ENCODE peak calls at places on chromosomes 12 and 14, in four cellular contexts. F is H1, Q is SK-N-SH, P is HepG2. J is an unnamed sample.

GRCh38 chr12:113242018-113242418 is 20.8 kb downstream of the TPCN1 start:
- DNase-seq in P (no peak), Q (no peak), F (no peak), J (no peak)

GRCh38 chr12:20624718-20625117 is 70.4 kb upstream of the SLCO1C1 start:
- DNase-seq in Q (peak), P (peak), F (no peak), J (peak)

GRCh38 chr12:42617622-42618021 is 28.1 kb upstream of the PRICKLE1 start:
- DNase-seq in P (no peak), Q (no peak), F (no peak), J (peak)

GRCh38 chr14:53946404-53947400 is 9.9 kb downstream of the BMP4 start:
- DNase-seq in P (no peak), Q (peak), F (peak), J (no peak)

GRCh38 chr12:68915055-68915454 is 17.9 kb downstream of the CPM start:
- DNase-seq in Q (no peak), F (no peak), P (no peak), J (no peak)

GRCh38 chr12:131613678-131614077 is 97.2 kb upstream of the SFSWAP start:
- DNase-seq in F (no peak), Q (no peak), P (no peak), J (no peak)

GRCh38 chr12:60398547-60398946 is 802.7 kb downstream of the SLC16A7 start:
- DNase-seq in Q (no peak), F (no peak), P (no peak), J (no peak)

GRCh38 chr14:55366271-55366670 is 45.4 kb downstream of the ATG14 start:
- DNase-seq in P (no peak), Q (no peak), F (no peak), J (no peak)

GRCh38 chr12:104272938-104273337 is 30.6 kb upstream of the EID3 start:
- DNase-seq in F (no peak), Q (no peak), P (no peak), J (no peak)

GRCh38 chr12:2877959-2878732 is 1.1 kb downstream of the RHNO1 start:
- DNase-seq in P (no peak), Q (no peak), F (no peak), J (no peak)

GRCh38 chr14:76729953-76730505 is 31.2 kb upstream of the VASH1 start:
- DNase-seq in F (no peak), P (no peak), Q (no peak), J (no peak)

GRCh38 chr12:129659927-129660326 is 243.9 kb downstream of the TMEM132D start:
- DNase-seq in P (no peak), Q (no peak), F (no peak), J (no peak)

GRCh38 chr14:37246427-37246829 is 48.7 kb downstream of the MIPOL1 start:
- DNase-seq in F (no peak), Q (peak), P (peak), J (peak)

GRCh38 chr12:117151195-117152031 is 38.9 kb downstream of the FBXO21 start:
- DNase-seq in P (peak), F (peak), Q (peak), J (peak)

GRCh38 chr12:131826064-131826928 is 1.9 kb upstream of the MMP17 start:
- DNase-seq in F (no peak), P (no peak), Q (no peak), J (no peak)

GRCh38 chr12:15627995-15628945 is 160.9 kb downstream of the EPS8 start:
- DNase-seq in P (peak), Q (no peak), F (no peak), J (no peak)

GRCh38 chr14:58712357-58712756 is 74.6 kb downstream of the DACT1 start:
- DNase-seq in P (no peak), F (no peak), Q (peak), J (no peak)

DNA sequence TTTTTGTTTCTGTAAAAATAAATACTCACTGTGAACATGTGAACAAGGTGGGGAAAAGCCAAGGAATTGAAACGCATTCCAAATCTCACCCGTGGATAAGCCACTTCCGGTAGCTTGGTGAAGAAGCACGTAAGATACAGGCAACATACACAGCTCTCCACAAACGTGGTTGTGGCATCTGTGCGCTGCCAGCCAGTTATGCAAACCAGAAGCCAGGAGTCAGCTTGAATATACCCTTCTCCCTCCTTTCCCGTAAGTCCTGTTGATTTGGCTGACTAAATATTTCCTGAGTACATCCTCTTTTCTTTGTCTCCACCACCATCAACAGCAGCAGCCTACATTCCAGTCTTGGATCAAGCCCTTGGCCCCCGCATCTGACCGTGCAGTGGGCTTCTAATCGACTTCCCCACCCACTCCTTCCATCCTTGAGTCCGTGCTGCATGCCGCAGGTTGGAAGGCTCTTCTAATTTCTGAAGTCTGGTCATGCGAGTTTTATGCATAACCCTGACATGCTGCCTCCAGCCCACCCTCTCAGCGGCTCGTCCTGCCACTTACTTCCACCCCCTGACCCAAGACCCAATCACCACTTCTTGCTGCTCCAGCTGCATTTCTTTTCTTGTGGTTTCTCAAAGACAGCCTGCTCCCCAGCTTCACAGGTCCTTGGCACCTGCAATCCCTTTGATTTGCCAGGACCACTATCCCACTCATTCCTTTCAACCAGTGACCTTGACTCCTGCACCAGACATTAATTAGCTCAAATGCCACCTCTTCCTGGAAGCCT is 486.5 kb downstream of the VRK1 start:
- DNase-seq in F (no peak), P (no peak), Q (no peak), J (no peak)
- TF ChIP-seq SIN3A in F (no peak), P (no peak), Q (no peak), J (no peak)

DNA sequence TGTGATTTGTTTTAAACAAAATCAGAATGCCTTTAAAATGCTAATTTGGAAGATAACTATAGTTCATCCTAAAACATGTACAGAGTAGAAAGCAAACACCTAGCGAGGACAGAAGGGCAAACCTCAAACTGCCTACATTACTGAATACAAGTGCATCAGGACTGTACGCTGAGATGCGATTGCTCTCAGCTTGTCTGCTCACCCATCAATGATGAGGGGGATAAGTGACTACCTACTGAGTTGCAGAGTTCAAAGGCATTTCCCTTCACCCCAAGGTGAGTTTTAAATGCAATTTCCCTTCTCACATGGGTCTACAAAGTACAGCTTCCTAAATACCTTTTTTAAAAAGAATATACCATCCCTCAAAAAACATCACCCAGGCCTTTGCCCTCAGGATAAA is 52.9 kb downstream of the PHLDA1 start:
- DNase-seq in F (no peak), Q (no peak), P (no peak), J (no peak)
- TF ChIP-seq RAD21 in F (no peak), Q (no peak), P (no peak), J (no peak)

GRCh38 chr12:30146561-30146960 is 362.8 kb upstream of the TMTC1 start:
- DNase-seq in F (no peak), P (no peak), Q (no peak), J (no peak)
- TF ChIP-seq SIN3A in F (no peak), P (no peak), Q (no peak), J (no peak)

GRCh38 chr14:105384041-105384557 is 14.2 kb upstream of the TEX22 start:
- DNase-seq in Q (no peak), F (no peak), P (no peak), J (no peak)

GRCh38 chr14:105386581-105387529 is 11.5 kb upstream of the TEX22 start:
- DNase-seq in Q (no peak), P (no peak), F (no peak), J (no peak)

GRCh38 chr14:105384605-105385321 is 13.6 kb upstream of the TEX22 start:
- DNase-seq in P (no peak), F (no peak), Q (no peak), J (no peak)

GRCh38 chr14:105385698-105386365 is 12.5 kb upstream of the TEX22 start:
- DNase-seq in Q (no peak), P (no peak), F (no peak), J (no peak)

DNA sequence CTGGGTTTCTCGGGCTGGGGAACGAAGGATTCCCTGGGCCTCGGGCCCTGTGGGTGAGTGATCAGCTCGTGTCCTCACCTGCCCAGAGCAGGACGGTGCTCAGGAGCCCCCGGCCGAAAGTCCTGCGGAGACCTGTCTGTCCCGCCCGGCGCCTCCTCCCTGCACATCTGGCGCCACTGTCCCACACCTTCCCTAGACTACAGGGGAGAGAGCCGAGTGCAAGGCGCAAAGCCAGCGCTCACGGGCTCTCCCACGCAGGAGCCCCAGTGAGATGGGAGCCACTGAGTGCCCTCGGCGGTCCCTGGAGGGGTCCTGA is 13.1 kb upstream of the TEX22 start:
- DNase-seq in P (no peak), F (no peak), Q (no peak), J (no peak)
- TF ChIP-seq RAD21 in P (no peak), F (no peak), Q (no peak), J (no peak)

GRCh38 chr12:25496098-25496587 is 56.9 kb downstream of the LMNTD1 start:
- DNase-seq in F (no peak), P (no peak), Q (no peak), J (no peak)

GRCh38 chr12:25497021-25497420 is 56.1 kb downstream of the LMNTD1 start:
- DNase-seq in P (no peak), Q (no peak), F (no peak), J (no peak)

GRCh38 chr12:25491396-25491948 is 61.6 kb downstream of the LMNTD1 start:
- DNase-seq in P (no peak), F (no peak), Q (no peak), J (no peak)

GRCh38 chr12:25493682-25494081 is 59.4 kb downstream of the LMNTD1 start:
- DNase-seq in P (no peak), Q (no peak), F (no peak), J (no peak)

GRCh38 chr12:25495336-25496097 is 57.6 kb downstream of the LMNTD1 start:
- DNase-seq in Q (no peak), P (peak), F (no peak), J (no peak)
- TF ChIP-seq SIN3A in Q (no peak), P (no peak), F (no peak), J (no peak)

DNA sequence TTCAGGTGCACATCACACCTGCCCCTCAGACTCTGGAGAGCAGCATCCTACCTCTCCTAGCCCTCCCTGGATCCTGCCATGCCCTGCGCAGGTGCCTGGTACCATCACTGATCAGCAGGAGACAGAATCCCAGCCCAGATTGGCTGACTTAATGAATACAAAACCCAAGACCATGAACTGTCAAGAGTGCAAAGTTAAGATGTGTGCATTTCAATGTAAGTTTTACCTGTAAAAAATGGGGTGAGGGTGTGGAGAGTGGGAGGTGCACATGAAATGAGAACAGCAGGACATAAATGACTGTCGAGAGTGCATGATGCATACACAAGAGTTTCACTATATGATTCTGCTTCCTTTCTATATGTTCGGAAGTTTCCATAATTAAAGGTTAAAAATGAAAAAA is 57.9 kb upstream of the GPR68 start:
- DNase-seq in P (no peak), Q (no peak), F (no peak), J (no peak)
- TF ChIP-seq RAD21 in P (no peak), Q (no peak), F (no peak), J (no peak)

GRCh38 chr14:103073367-103073875 is 10.6 kb upstream of the LBHD2 start:
- DNase-seq in Q (no peak), F (no peak), P (no peak), J (no peak)

GRCh38 chr14:103070971-103071542 is 13.0 kb upstream of the LBHD2 start:
- DNase-seq in F (no peak), Q (no peak), P (no peak), J (no peak)

GRCh38 chr14:103073876-103074698 is 9.9 kb upstream of the LBHD2 start:
- DNase-seq in P (no peak), Q (peak), F (no peak), J (no peak)

GRCh38 chr14:103071544-103072251 is 12.3 kb upstream of the LBHD2 start:
- DNase-seq in F (no peak), P (no peak), Q (no peak), J (no peak)

GRCh38 chr14:103072595-103073366 is 11.2 kb upstream of the LBHD2 start:
- DNase-seq in F (no peak), P (no peak), Q (no peak), J (no peak)
- TF ChIP-seq SIN3A in F (no peak), P (no peak), Q (no peak), J (no peak)

DNA sequence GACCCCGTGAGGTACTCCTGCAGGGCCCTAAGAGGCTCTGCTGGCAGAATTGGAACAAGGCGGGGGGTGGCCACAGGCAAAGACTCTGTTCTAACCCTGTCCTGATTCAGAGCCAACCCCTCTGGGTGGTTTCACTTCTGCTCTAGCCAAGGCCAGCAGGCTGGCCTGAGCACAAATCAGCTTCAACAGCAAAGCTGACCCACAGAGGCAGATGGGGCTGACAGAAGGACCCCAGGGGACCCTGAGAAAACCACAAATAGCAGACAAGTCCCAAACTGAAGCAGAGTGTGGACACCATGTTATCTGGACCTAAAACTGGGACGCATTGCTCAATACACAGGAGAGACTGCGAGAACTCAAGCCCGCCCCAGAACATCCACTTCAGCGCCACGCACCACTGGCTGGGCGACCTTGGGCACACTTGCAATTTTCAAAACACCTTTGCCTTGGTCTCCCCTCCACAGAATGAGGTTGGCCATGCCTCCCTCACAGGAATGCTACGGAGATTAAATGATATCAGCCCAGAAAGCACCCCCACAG is 76.4 kb upstream of the DICER1 start:
- DNase-seq in Q (no peak), P (no peak), F (no peak), J (no peak)
- TF ChIP-seq RAD21 in Q (no peak), P (no peak), F (no peak), J (no peak)

GRCh38 chr14:24164591-24164991 is 3.5 kb downstream of the IRF9 start:
- DNase-seq in Q (no peak), P (no peak), F (no peak), J (no peak)

GRCh38 chr14:24165785-24166184 is 4.7 kb downstream of the IRF9 start:
- DNase-seq in Q (no peak), P (no peak), F (no peak), J (no peak)

GRCh38 chr14:24171422-24172260 is at the start of gene REC8:
- DNase-seq in Q (peak), P (no peak), F (peak), J (no peak)

GRCh38 chr14:24172261-24172860 is 481 bp downstream of the REC8 start:
- DNase-seq in P (no peak), F (no peak), Q (peak), J (no peak)

DNA sequence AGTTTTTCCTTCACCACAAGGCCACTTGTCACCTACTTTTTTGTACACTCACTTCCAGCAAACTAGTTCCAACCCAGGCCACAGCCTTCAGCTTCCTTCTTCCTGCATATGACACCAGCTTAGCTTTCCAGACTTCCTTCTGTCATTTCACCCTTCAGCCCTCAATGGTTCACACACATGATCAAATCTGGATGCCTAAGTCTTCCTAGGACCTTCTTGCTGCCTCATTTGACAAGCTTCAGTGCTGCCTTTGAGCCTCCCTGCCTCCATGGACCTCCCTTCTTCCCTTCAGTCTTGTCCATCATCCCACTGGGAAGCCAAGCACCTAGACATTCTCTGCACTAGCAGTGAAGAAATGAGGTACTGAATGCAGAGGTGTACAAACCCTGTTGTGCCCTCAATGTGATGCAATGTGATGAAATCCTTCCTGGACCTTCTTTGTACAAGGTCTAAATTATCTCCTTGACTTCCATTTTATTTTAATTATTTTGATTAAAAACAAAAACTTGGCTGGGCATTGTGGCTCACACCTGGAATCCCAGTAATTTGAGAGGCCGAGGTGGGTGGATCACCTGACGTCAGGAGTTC is 4.3 kb upstream of the REC8 start:
- DNase-seq in P (no peak), F (no peak), Q (no peak), J (no peak)
- TF ChIP-seq SIN3A in P (no peak), F (no peak), Q (no peak), J (no peak)